ENCODE peak calls at places on chromosomes 12 and 14, in ten cellular contexts. One of them, this sample, is unnamed.
A peak's percentile ranks its signal among the peaks of the same experiment; 100 is the strongest.

GRCh38 chr12:26711072-26711471 is 121.9 kb downstream of the ITPR2 start:
- DNase-seq in activated naive CD8-positive, alpha-beta T cell treated with anti-CD3 and anti-CD28 coated beads, Interleukin-2, amount 50 U/mL, for 24 hours: no peak
- DNase-seq in GM12892: no peak
- DNase-seq in AG10803: peak; percentile 15
- DNase-seq in HTR-8/SVneo: no peak
- DNase-seq in AG04449: no peak
- DNase-seq in foreskin fibroblast: no peak
- DNase-seq in myocyte: no peak
- DNase-seq in stimulated activated CD4-positive, alpha-beta T cell treated with anti-CD3 and anti-CD28 coated beads, Interleukin-15, amount 100 ng/mL, for 24 hours: no peak
- DNase-seq in GM10248: no peak
- DNase-seq in this sample: no peak

GRCh38 chr12:116528067-116528466 is 31.1 kb upstream of the MAP1LC3B2 start:
- DNase-seq in activated naive CD8-positive, alpha-beta T cell treated with anti-CD3 and anti-CD28 coated beads, Interleukin-2, amount 50 U/mL, for 24 hours: no peak
- DNase-seq in GM12892: no peak
- DNase-seq in AG10803: peak; percentile 74
- DNase-seq in HTR-8/SVneo: no peak
- DNase-seq in AG04449: no peak
- DNase-seq in foreskin fibroblast: peak; percentile 73
- DNase-seq in myocyte: no peak
- DNase-seq in stimulated activated CD4-positive, alpha-beta T cell treated with anti-CD3 and anti-CD28 coated beads, Interleukin-15, amount 100 ng/mL, for 24 hours: no peak
- DNase-seq in GM10248: no peak
- DNase-seq in this sample: no peak

GRCh38 chr14:61573748-61574513 is 121.4 kb upstream of the HIF1A start:
- DNase-seq in activated naive CD8-positive, alpha-beta T cell treated with anti-CD3 and anti-CD28 coated beads, Interleukin-2, amount 50 U/mL, for 24 hours: no peak
- DNase-seq in GM12892: no peak
- DNase-seq in AG10803: peak; percentile 71
- DNase-seq in HTR-8/SVneo: peak; percentile 96
- DNase-seq in AG04449: no peak
- DNase-seq in foreskin fibroblast: peak; percentile 74
- DNase-seq in myocyte: no peak
- DNase-seq in stimulated activated CD4-positive, alpha-beta T cell treated with anti-CD3 and anti-CD28 coated beads, Interleukin-15, amount 100 ng/mL, for 24 hours: peak; percentile 42
- DNase-seq in GM10248: no peak
- DNase-seq in this sample: no peak

GRCh38 chr12:58529897-58530296 is 390.4 kb downstream of the LRIG3 start:
- DNase-seq in activated naive CD8-positive, alpha-beta T cell treated with anti-CD3 and anti-CD28 coated beads, Interleukin-2, amount 50 U/mL, for 24 hours: no peak
- DNase-seq in GM12892: no peak
- DNase-seq in AG10803: peak; percentile 97
- DNase-seq in HTR-8/SVneo: peak; percentile 59
- DNase-seq in AG04449: peak; percentile 89
- DNase-seq in foreskin fibroblast: peak; percentile 95
- DNase-seq in myocyte: peak; percentile 75
- DNase-seq in stimulated activated CD4-positive, alpha-beta T cell treated with anti-CD3 and anti-CD28 coated beads, Interleukin-15, amount 100 ng/mL, for 24 hours: no peak
- DNase-seq in GM10248: no peak
- DNase-seq in this sample: no peak

GRCh38 chr12:109277899-109278762 is 31.0 kb downstream of the FOXN4 start:
- DNase-seq in activated naive CD8-positive, alpha-beta T cell treated with anti-CD3 and anti-CD28 coated beads, Interleukin-2, amount 50 U/mL, for 24 hours: no peak
- DNase-seq in GM12892: no peak
- DNase-seq in AG10803: peak; percentile 44
- DNase-seq in HTR-8/SVneo: no peak
- DNase-seq in AG04449: no peak
- DNase-seq in foreskin fibroblast: peak; percentile 67
- DNase-seq in myocyte: peak; percentile 28
- DNase-seq in stimulated activated CD4-positive, alpha-beta T cell treated with anti-CD3 and anti-CD28 coated beads, Interleukin-15, amount 100 ng/mL, for 24 hours: no peak
- DNase-seq in GM10248: no peak
- DNase-seq in this sample: peak; percentile 23

GRCh38 chr14:106094654-106095189 is 568.3 kb downstream of the TMEM121 start:
- DNase-seq in activated naive CD8-positive, alpha-beta T cell treated with anti-CD3 and anti-CD28 coated beads, Interleukin-2, amount 50 U/mL, for 24 hours: peak; percentile 95
- DNase-seq in GM12892: no peak
- DNase-seq in AG10803: no peak
- DNase-seq in HTR-8/SVneo: no peak
- DNase-seq in AG04449: no peak
- DNase-seq in foreskin fibroblast: no peak
- DNase-seq in myocyte: no peak
- DNase-seq in stimulated activated CD4-positive, alpha-beta T cell treated with anti-CD3 and anti-CD28 coated beads, Interleukin-15, amount 100 ng/mL, for 24 hours: peak; percentile 91
- DNase-seq in GM10248: peak; percentile 59
- DNase-seq in this sample: no peak

GRCh38 chr12:112198120-112198733 is 72.9 kb downstream of the TRAFD1 start:
- DNase-seq in activated naive CD8-positive, alpha-beta T cell treated with anti-CD3 and anti-CD28 coated beads, Interleukin-2, amount 50 U/mL, for 24 hours: peak; percentile 56
- DNase-seq in GM12892: peak; percentile 52
- DNase-seq in AG10803: peak; percentile 43
- DNase-seq in HTR-8/SVneo: peak; percentile 73
- DNase-seq in AG04449: no peak
- DNase-seq in foreskin fibroblast: peak; percentile 67
- DNase-seq in myocyte: peak; percentile 44
- DNase-seq in stimulated activated CD4-positive, alpha-beta T cell treated with anti-CD3 and anti-CD28 coated beads, Interleukin-15, amount 100 ng/mL, for 24 hours: peak; percentile 66
- DNase-seq in GM10248: peak; percentile 78
- DNase-seq in this sample: no peak

GRCh38 chr12:20490213-20490612 is 121.9 kb downstream of the PDE3A start:
- DNase-seq in activated naive CD8-positive, alpha-beta T cell treated with anti-CD3 and anti-CD28 coated beads, Interleukin-2, amount 50 U/mL, for 24 hours: no peak
- DNase-seq in GM12892: no peak
- DNase-seq in AG10803: peak; percentile 80
- DNase-seq in HTR-8/SVneo: no peak
- DNase-seq in AG04449: no peak
- DNase-seq in foreskin fibroblast: peak; percentile 45
- DNase-seq in myocyte: no peak
- DNase-seq in stimulated activated CD4-positive, alpha-beta T cell treated with anti-CD3 and anti-CD28 coated beads, Interleukin-15, amount 100 ng/mL, for 24 hours: no peak
- DNase-seq in GM10248: no peak
- DNase-seq in this sample: no peak

GRCh38 chr12:39327520-39327919 is 115.4 kb downstream of the KIF21A start:
- DNase-seq in activated naive CD8-positive, alpha-beta T cell treated with anti-CD3 and anti-CD28 coated beads, Interleukin-2, amount 50 U/mL, for 24 hours: no peak
- DNase-seq in GM12892: no peak
- DNase-seq in AG10803: no peak
- DNase-seq in HTR-8/SVneo: no peak
- DNase-seq in AG04449: no peak
- DNase-seq in foreskin fibroblast: no peak
- DNase-seq in myocyte: no peak
- DNase-seq in stimulated activated CD4-positive, alpha-beta T cell treated with anti-CD3 and anti-CD28 coated beads, Interleukin-15, amount 100 ng/mL, for 24 hours: no peak
- DNase-seq in GM10248: no peak
- DNase-seq in this sample: no peak

GRCh38 chr14:58362798-58363412 is 32.8 kb upstream of the TOMM20L start:
- DNase-seq in activated naive CD8-positive, alpha-beta T cell treated with anti-CD3 and anti-CD28 coated beads, Interleukin-2, amount 50 U/mL, for 24 hours: no peak
- DNase-seq in GM12892: no peak
- DNase-seq in AG10803: peak; percentile 16
- DNase-seq in HTR-8/SVneo: peak; percentile 74
- DNase-seq in AG04449: no peak
- DNase-seq in foreskin fibroblast: peak; percentile 18
- DNase-seq in myocyte: peak; percentile 5
- DNase-seq in stimulated activated CD4-positive, alpha-beta T cell treated with anti-CD3 and anti-CD28 coated beads, Interleukin-15, amount 100 ng/mL, for 24 hours: no peak
- DNase-seq in GM10248: peak; percentile 25
- DNase-seq in this sample: no peak